ENCODE peak calls at places on chromosome 3, in ten cellular contexts. A is kidney, R is heart right ventricle, L is stomach, N is glutamatergic neuron, S is mesothelial cell of epicardium, I is AG09319, Q is neural crest cell, Z is sigmoid colon, P is fibroblast of villous mesenchyme. E is an unnamed sample.

GRCh38 chr3:54514416-54514815 is 392.1 kb downstream of the CACNA2D3 start:
- DNase-seq in A (no peak), R (no peak), L (no peak), N (no peak), S (no peak), I (no peak), Q (no peak), Z (no peak), P (no peak), E (no peak)

GRCh38 chr3:177611781-177612389 is 414.6 kb upstream of the TBL1XR1 start:
- DNase-seq in A (no peak), R (no peak), L (no peak), N (no peak), S (no peak), I (no peak), Q (no peak), Z (no peak), P (no peak), E (no peak)

GRCh38 chr3:114320251-114320650 is 26.4 kb downstream of the TIGIT start:
- DNase-seq in A (no peak), R (no peak), L (no peak), N (no peak), S (no peak), I (no peak), Q (no peak), Z (no peak), P (no peak), E (no peak)

GRCh38 chr3:108473711-108474110 is 36.7 kb downstream of the MYH15 start:
- DNase-seq in A (no peak), R (no peak), L (no peak), N (no peak), S (no peak), I (no peak), Q (no peak), Z (no peak), P (no peak), E (no peak)

GRCh38 chr3:171772427-171773056 is 37.7 kb downstream of the PLD1 start:
- DNase-seq in A (no peak), R (peak), L (peak), N (peak), S (peak), I (no peak), Q (peak), Z (peak), P (peak), E (peak)

GRCh38 chr3:104388624-104389023 is 978.1 kb upstream of the ALCAM start:
- DNase-seq in A (no peak), R (no peak), L (no peak), N (no peak), S (no peak), I (no peak), Q (no peak), Z (no peak), P (peak), E (no peak)

GRCh38 chr3:127970966-127971592 is 56.0 kb downstream of the KBTBD12 start:
- DNase-seq in A (no peak), R (peak), L (no peak), N (no peak), S (no peak), I (peak), Q (no peak), Z (no peak), P (peak), E (no peak)

GRCh38 chr3:8366214-8366613 is 135.4 kb upstream of the LMCD1 start:
- DNase-seq in A (no peak), R (no peak), L (no peak), N (no peak), S (no peak), I (no peak), Q (no peak), Z (no peak), P (no peak), E (no peak)

GRCh38 chr3:100910986-100911385 is 82.2 kb downstream of the ABI3BP start:
- DNase-seq in A (no peak), R (no peak), L (no peak), N (no peak), S (no peak), I (no peak), Q (no peak), Z (no peak), P (no peak), E (no peak)

GRCh38 chr3:133979553-133979952 is 50.2 kb downstream of the SLCO2A1 start:
- DNase-seq in A (no peak), R (no peak), L (no peak), N (no peak), S (no peak), I (no peak), Q (no peak), Z (peak), P (no peak), E (no peak)

GRCh38 chr3:67875858-67876257 is 221.4 kb upstream of the SUCLG2 start:
- DNase-seq in A (no peak), R (no peak), L (no peak), N (no peak), S (no peak), I (no peak), Q (no peak), Z (no peak), P (peak), E (no peak)

GRCh38 chr3:47057212-47057671 is 77.8 kb downstream of the NBEAL2 start:
- DNase-seq in A (no peak), R (no peak), L (no peak), N (no peak), S (no peak), I (no peak), Q (no peak), Z (no peak), P (peak), E (no peak)

GRCh38 chr3:14600856-14601610 is 50.5 kb upstream of the CCDC174 start:
- DNase-seq in A (no peak), R (no peak), L (no peak), N (no peak), S (no peak), I (no peak), Q (no peak), Z (no peak), P (no peak), E (no peak)

GRCh38 chr3:142888484-142889262 is at the start of gene PCOLCE2:
- DNase-seq in A (peak), R (no peak), L (no peak), N (peak), S (peak), I (no peak), Q (peak), Z (peak), P (peak), E (no peak)

GRCh38 chr3:108103971-108104797 is 13.4 kb upstream of the CD47 start:
- DNase-seq in A (no peak), R (peak), L (peak), N (no peak), S (peak), I (no peak), Q (peak), Z (no peak), P (peak), E (no peak)

GRCh38 chr3:155701882-155702465 is 42.9 kb downstream of the PLCH1 start:
- DNase-seq in A (no peak), R (peak), L (no peak), N (no peak), S (no peak), I (peak), Q (no peak), Z (no peak), P (peak), E (no peak)

GRCh38 chr3:56928379-56929068 is 126.8 kb upstream of the ARHGEF3 start:
- DNase-seq in A (no peak), R (no peak), L (no peak), N (no peak), S (no peak), I (no peak), Q (no peak), Z (no peak), P (no peak), E (no peak)

GRCh38 chr3:125079675-125080045 is 23.9 kb upstream of the HEG1 start:
- DNase-seq in A (no peak), R (no peak), L (no peak), N (no peak), S (no peak), I (no peak), Q (no peak), Z (no peak), P (peak), E (no peak)

GRCh38 chr3:86990734-86991481 is at the start of gene VGLL3:
- DNase-seq in A (peak), R (peak), L (peak), N (peak), S (peak), I (peak), Q (peak), Z (peak), P (peak), E (no peak)

GRCh38 chr3:139353920-139354556 is 10.2 kb downstream of the MRPS22 start:
- DNase-seq in A (no peak), R (no peak), L (no peak), N (peak), S (no peak), I (peak), Q (peak), Z (no peak), P (peak), E (peak)
- TF ChIP-seq CTCF in A (peak), R (peak), L (no peak), N (peak), S (no peak), I (peak), Q (peak), Z (no peak), P (peak), E (peak)

GRCh38 chr3:105834768-105835167 is 34.0 kb downstream of the CBLB start:
- DNase-seq in A (no peak), R (no peak), L (no peak), N (no peak), S (no peak), I (no peak), Q (no peak), Z (no peak), P (no peak), E (no peak)

GRCh38 chr3:105836533-105836932 is 32.3 kb downstream of the CBLB start:
- DNase-seq in A (no peak), R (peak), L (no peak), N (no peak), S (no peak), I (no peak), Q (no peak), Z (no peak), P (peak), E (no peak)

GRCh38 chr3:105837947-105838346 is 30.9 kb downstream of the CBLB start:
- DNase-seq in A (no peak), R (no peak), L (no peak), N (no peak), S (no peak), I (no peak), Q (no peak), Z (no peak), P (no peak), E (no peak)

GRCh38 chr3:105837143-105837740 is 31.6 kb downstream of the CBLB start:
- DNase-seq in A (no peak), R (no peak), L (no peak), N (no peak), S (no peak), I (no peak), Q (no peak), Z (no peak), P (no peak), E (no peak)

DNA sequence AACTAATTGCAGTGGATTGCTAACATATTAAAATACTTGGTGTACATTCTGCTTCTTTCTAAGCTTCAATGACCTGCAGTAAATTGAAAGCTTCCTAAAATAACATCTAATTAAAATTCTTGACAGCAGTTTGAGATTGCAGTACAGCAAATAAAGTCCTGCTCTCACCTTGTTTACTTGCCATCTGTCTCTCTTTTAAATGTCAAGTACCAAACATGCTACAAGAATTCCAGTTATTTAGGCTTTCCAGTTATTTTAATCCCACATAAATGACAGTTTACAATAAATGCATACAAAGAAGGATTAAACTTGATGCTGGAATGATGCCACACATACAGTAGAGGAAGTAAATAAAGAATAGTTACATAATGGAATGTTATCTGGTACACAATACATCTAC is 33.2 kb downstream of the CBLB start:
- DNase-seq in A (no peak), R (no peak), L (no peak), N (no peak), S (no peak), I (no peak), Q (no peak), Z (no peak), P (peak), E (no peak)
- TF ChIP-seq CTCF in A (no peak), R (no peak), L (no peak), N (no peak), S (no peak), I (no peak), Q (no peak), Z (no peak), P (no peak), E (no peak)

DNA sequence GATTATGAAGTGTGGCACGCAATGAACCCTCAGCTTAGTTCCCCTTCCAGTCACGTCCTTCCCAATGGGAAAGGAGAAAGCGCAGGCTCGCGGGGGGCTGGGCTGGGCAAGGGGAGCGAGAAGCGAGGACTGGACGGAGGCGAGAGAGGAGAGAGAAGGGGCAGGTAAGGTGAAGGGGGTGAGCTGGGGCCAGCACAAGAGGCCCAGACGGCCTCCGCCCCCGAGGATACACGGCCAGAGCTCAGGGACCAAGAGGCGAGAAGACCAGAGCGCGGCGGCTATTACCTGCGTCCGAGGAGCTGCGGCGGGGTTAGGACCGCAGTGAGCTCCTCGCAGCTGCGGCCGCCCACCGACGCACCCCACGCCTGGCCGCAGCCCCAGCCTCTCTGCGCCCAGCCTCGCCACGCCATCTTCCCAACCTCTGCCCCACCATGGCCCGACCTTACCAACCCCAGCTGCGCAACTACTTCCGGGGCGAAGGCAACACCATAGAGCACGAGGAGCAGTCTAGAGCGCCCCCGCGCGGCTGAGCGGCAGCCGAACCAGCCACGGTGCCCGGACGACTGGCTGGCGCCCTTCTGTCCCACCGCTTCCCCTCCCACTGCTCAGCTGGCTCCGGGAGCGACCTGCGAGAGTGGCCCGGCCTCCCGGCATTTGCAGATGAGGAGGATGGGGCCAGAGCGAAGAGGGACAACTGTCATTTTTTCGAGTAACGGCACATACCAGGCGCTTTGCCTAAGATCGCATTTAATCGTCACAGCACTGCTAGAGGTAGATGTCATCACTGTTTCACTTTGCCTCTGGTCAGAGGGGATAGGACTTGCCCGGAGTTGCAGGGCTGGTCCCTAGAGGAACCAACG is at the start of gene PARL:
- DNase-seq in A (peak), R (peak), L (peak), N (peak), S (peak), I (peak), Q (peak), Z (peak), P (peak), E (peak)
- TF ChIP-seq CTCF in A (peak), R (peak), L (peak), N (peak), S (peak), I (peak), Q (peak), Z (peak), P (peak), E (peak)

GRCh38 chr3:118760611-118761606 is 273.7 kb downstream of the IGSF11 start:
- DNase-seq in A (no peak), R (no peak), L (no peak), N (no peak), S (no peak), I (no peak), Q (no peak), Z (no peak), P (no peak), E (no peak)
- TF ChIP-seq CTCF in A (no peak), R (no peak), L (no peak), N (no peak), S (no peak), I (no peak), Q (peak), Z (no peak), P (no peak), E (no peak)

GRCh38 chr3:140223197-140223596 is 288.2 kb downstream of the CLSTN2 start:
- DNase-seq in A (no peak), R (no peak), L (no peak), N (no peak), S (no peak), I (no peak), Q (no peak), Z (no peak), P (no peak), E (no peak)

GRCh38 chr3:140216249-140216648 is 281.3 kb downstream of the CLSTN2 start:
- DNase-seq in A (no peak), R (no peak), L (no peak), N (no peak), S (no peak), I (no peak), Q (no peak), Z (no peak), P (no peak), E (no peak)

GRCh38 chr3:140223631-140224030 is 288.6 kb downstream of the CLSTN2 start:
- DNase-seq in A (no peak), R (no peak), L (no peak), N (no peak), S (no peak), I (no peak), Q (no peak), Z (no peak), P (no peak), E (no peak)

GRCh38 chr3:140219161-140219745 is 284.3 kb downstream of the CLSTN2 start:
- DNase-seq in A (no peak), R (no peak), L (no peak), N (no peak), S (no peak), I (no peak), Q (no peak), Z (no peak), P (no peak), E (no peak)

GRCh38 chr3:140219923-140220452 is 285.0 kb downstream of the CLSTN2 start:
- DNase-seq in A (no peak), R (no peak), L (no peak), N (no peak), S (no peak), I (no peak), Q (no peak), Z (no peak), P (no peak), E (no peak)
- TF ChIP-seq CTCF in A (no peak), R (peak), L (no peak), N (peak), S (no peak), I (peak), Q (peak), Z (no peak), P (no peak), E (no peak)

DNA sequence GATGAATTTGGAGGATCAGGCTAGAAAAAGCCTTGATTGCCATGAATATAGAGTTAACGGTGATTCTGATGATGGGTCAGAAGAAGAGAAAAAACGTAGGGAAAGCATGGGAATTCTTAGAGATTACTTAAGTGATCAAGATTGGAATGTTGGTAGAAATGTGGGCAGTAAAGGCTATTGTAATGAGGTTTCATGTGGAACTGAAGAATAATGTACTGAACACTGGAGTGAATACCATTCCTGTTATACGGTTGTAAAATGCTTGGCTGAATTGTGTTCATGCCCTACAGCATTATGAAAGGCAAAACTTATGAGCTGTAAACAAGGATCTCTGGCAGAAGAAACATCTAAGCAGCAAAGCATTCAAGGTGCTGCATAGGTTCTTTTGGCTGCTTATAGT is 414.1 kb upstream of the CBLB start:
- DNase-seq in A (no peak), R (no peak), L (no peak), N (no peak), S (no peak), I (no peak), Q (no peak), Z (no peak), P (no peak), E (no peak)
- TF ChIP-seq CTCF in A (no peak), R (no peak), L (no peak), N (no peak), S (no peak), I (no peak), Q (no peak), Z (no peak), P (no peak), E (no peak)

DNA sequence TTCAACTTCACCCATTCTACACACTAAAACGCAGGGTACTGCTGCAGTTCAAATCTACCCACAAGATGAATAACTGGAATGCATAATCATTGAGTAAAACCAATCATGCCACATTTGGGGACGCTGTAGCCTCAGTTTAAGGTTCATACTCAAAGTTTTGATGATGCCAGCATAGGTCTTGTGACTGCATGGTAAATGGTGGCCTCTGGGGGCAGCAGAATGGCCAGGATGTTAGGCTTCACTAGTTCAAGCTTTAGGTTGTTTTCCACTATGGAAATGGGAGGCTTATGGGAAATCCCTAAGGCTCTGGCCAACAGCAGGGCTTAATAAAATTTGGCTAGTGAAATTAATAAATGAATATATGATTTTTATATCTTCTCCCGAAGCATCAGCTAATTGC is 104.3 kb upstream of the TSC22D2 start:
- DNase-seq in A (no peak), R (no peak), L (no peak), N (no peak), S (no peak), I (no peak), Q (no peak), Z (no peak), P (no peak), E (no peak)
- TF ChIP-seq CTCF in A (peak), R (peak), L (no peak), N (peak), S (peak), I (peak), Q (peak), Z (no peak), P (no peak), E (peak)

E was measured in dorsolateral prefrontal cortex.